ENCODE peak calls at places on chromosomes 16 and 17, in eight cellular contexts. One of them, this sample, is unnamed.

GRCh38 chr17:39928868-39929651 is 1.5 kb downstream of the LRRC3C start:
- DNase-seq in fibroblast of the aortic adventitia: peak
- DNase-seq in lower leg skin: no peak
- DNase-seq in ascending aorta: no peak
- DNase-seq in bronchial epithelial cell: peak
- DNase-seq in retinal pigment epithelial cell: peak
- DNase-seq in CD4-positive, alpha-beta T cell: no peak
- DNase-seq in body of pancreas: no peak
- DNase-seq in this sample: no peak

GRCh38 chr16:10441726-10442125 is 55.9 kb downstream of the ATF7IP2 start:
- DNase-seq in retinal pigment epithelial cell: no peak
- DNase-seq in CD4-positive, alpha-beta T cell: no peak
- DNase-seq in lower leg skin: no peak
- DNase-seq in ascending aorta: no peak
- DNase-seq in body of pancreas: no peak
- DNase-seq in fibroblast of the aortic adventitia: no peak
- DNase-seq in bronchial epithelial cell: no peak
- DNase-seq in this sample: no peak

GRCh38 chr17:75086496-75087181 is 1.1 kb upstream of the SLC16A5 start:
- DNase-seq in bronchial epithelial cell: no peak
- DNase-seq in retinal pigment epithelial cell: no peak
- DNase-seq in ascending aorta: no peak
- DNase-seq in body of pancreas: no peak
- DNase-seq in lower leg skin: no peak
- DNase-seq in fibroblast of the aortic adventitia: no peak
- DNase-seq in CD4-positive, alpha-beta T cell: no peak
- DNase-seq in this sample: no peak

GRCh38 chr17:46822388-46822921 is 4.0 kb upstream of the WNT3 start:
- DNase-seq in body of pancreas: peak
- DNase-seq in lower leg skin: no peak
- DNase-seq in bronchial epithelial cell: no peak
- DNase-seq in ascending aorta: no peak
- DNase-seq in retinal pigment epithelial cell: no peak
- DNase-seq in CD4-positive, alpha-beta T cell: no peak
- DNase-seq in fibroblast of the aortic adventitia: no peak
- DNase-seq in this sample: no peak

GRCh38 chr17:39051001-39051605 is 83.9 kb upstream of the FBXO47 start:
- DNase-seq in CD4-positive, alpha-beta T cell: no peak
- DNase-seq in fibroblast of the aortic adventitia: no peak
- DNase-seq in retinal pigment epithelial cell: no peak
- DNase-seq in body of pancreas: no peak
- DNase-seq in ascending aorta: peak
- DNase-seq in lower leg skin: no peak
- DNase-seq in bronchial epithelial cell: no peak
- DNase-seq in this sample: no peak

GRCh38 chr17:21360048-21360447 is 16.1 kb upstream of the KCNJ12 start:
- DNase-seq in fibroblast of the aortic adventitia: no peak
- DNase-seq in ascending aorta: no peak
- DNase-seq in body of pancreas: no peak
- DNase-seq in bronchial epithelial cell: no peak
- DNase-seq in lower leg skin: no peak
- DNase-seq in CD4-positive, alpha-beta T cell: no peak
- DNase-seq in retinal pigment epithelial cell: no peak
- DNase-seq in this sample: no peak

GRCh38 chr17:72476575-72476986 is 355.8 kb downstream of the SOX9 start:
- DNase-seq in CD4-positive, alpha-beta T cell: no peak
- DNase-seq in body of pancreas: no peak
- DNase-seq in lower leg skin: no peak
- DNase-seq in fibroblast of the aortic adventitia: no peak
- DNase-seq in bronchial epithelial cell: no peak
- DNase-seq in ascending aorta: no peak
- DNase-seq in retinal pigment epithelial cell: no peak
- DNase-seq in this sample: no peak

GRCh38 chr17:75689441-75689873 is 22.3 kb downstream of the SAP30BP start:
- DNase-seq in ascending aorta: no peak
- DNase-seq in fibroblast of the aortic adventitia: no peak
- DNase-seq in CD4-positive, alpha-beta T cell: peak
- DNase-seq in body of pancreas: no peak
- DNase-seq in bronchial epithelial cell: peak
- DNase-seq in retinal pigment epithelial cell: no peak
- DNase-seq in lower leg skin: no peak
- DNase-seq in this sample: no peak

GRCh38 chr17:67289174-67289876 is 44.3 kb upstream of the HELZ start:
- DNase-seq in retinal pigment epithelial cell: peak
- DNase-seq in body of pancreas: peak
- DNase-seq in bronchial epithelial cell: no peak
- DNase-seq in CD4-positive, alpha-beta T cell: no peak
- DNase-seq in lower leg skin: peak
- DNase-seq in fibroblast of the aortic adventitia: peak
- DNase-seq in ascending aorta: peak
- DNase-seq in this sample: no peak

GRCh38 chr16:19114359-19115147 is 789 bp downstream of the ITPRIPL2 start:
- DNase-seq in fibroblast of the aortic adventitia: peak
- DNase-seq in body of pancreas: peak
- DNase-seq in retinal pigment epithelial cell: no peak
- DNase-seq in CD4-positive, alpha-beta T cell: no peak
- DNase-seq in ascending aorta: peak
- DNase-seq in bronchial epithelial cell: peak
- DNase-seq in lower leg skin: peak
- DNase-seq in this sample: peak

GRCh38 chr16:86824751-86825310 is 246.5 kb downstream of the FOXL1 start:
- DNase-seq in fibroblast of the aortic adventitia: no peak
- DNase-seq in CD4-positive, alpha-beta T cell: no peak
- DNase-seq in ascending aorta: no peak
- DNase-seq in bronchial epithelial cell: peak
- DNase-seq in retinal pigment epithelial cell: peak
- DNase-seq in lower leg skin: no peak
- DNase-seq in body of pancreas: no peak
- DNase-seq in this sample: no peak

GRCh38 chr17:19785854-19786253 is 37.8 kb upstream of the ALDH3A1 start:
- DNase-seq in bronchial epithelial cell: no peak
- DNase-seq in lower leg skin: no peak
- DNase-seq in ascending aorta: no peak
- DNase-seq in body of pancreas: no peak
- DNase-seq in retinal pigment epithelial cell: no peak
- DNase-seq in fibroblast of the aortic adventitia: peak
- DNase-seq in CD4-positive, alpha-beta T cell: no peak
- DNase-seq in this sample: no peak

GRCh38 chr16:6726621-6727020 is 606.0 kb upstream of the RBFOX1 start:
- DNase-seq in bronchial epithelial cell: no peak
- DNase-seq in ascending aorta: no peak
- DNase-seq in lower leg skin: no peak
- DNase-seq in CD4-positive, alpha-beta T cell: no peak
- DNase-seq in body of pancreas: no peak
- DNase-seq in retinal pigment epithelial cell: no peak
- DNase-seq in fibroblast of the aortic adventitia: no peak
- DNase-seq in this sample: no peak

GRCh38 chr17:68718924-68719323 is 117.8 kb upstream of the FAM20A start:
- DNase-seq in CD4-positive, alpha-beta T cell: no peak
- DNase-seq in bronchial epithelial cell: no peak
- DNase-seq in ascending aorta: no peak
- DNase-seq in lower leg skin: no peak
- DNase-seq in body of pancreas: no peak
- DNase-seq in retinal pigment epithelial cell: no peak
- DNase-seq in fibroblast of the aortic adventitia: no peak
- DNase-seq in this sample: no peak

GRCh38 chr17:37701424-37702020 is 43.3 kb downstream of the HNF1B start:
- DNase-seq in ascending aorta: no peak
- DNase-seq in retinal pigment epithelial cell: no peak
- DNase-seq in fibroblast of the aortic adventitia: peak
- DNase-seq in bronchial epithelial cell: peak
- DNase-seq in body of pancreas: peak
- DNase-seq in CD4-positive, alpha-beta T cell: peak
- DNase-seq in lower leg skin: no peak
- DNase-seq in this sample: no peak

GRCh38 chr16:68235105-68235881 is 634 bp downstream of the ESRP2 start:
- DNase-seq in ascending aorta: peak
- DNase-seq in lower leg skin: no peak
- DNase-seq in retinal pigment epithelial cell: no peak
- DNase-seq in bronchial epithelial cell: peak
- DNase-seq in fibroblast of the aortic adventitia: no peak
- DNase-seq in CD4-positive, alpha-beta T cell: no peak
- DNase-seq in body of pancreas: peak
- DNase-seq in this sample: peak

GRCh38 chr16:47110939-47111338 is 32.8 kb downstream of the NETO2 start:
- DNase-seq in lower leg skin: no peak
- DNase-seq in CD4-positive, alpha-beta T cell: no peak
- DNase-seq in body of pancreas: no peak
- DNase-seq in ascending aorta: no peak
- DNase-seq in fibroblast of the aortic adventitia: no peak
- DNase-seq in retinal pigment epithelial cell: no peak
- DNase-seq in bronchial epithelial cell: no peak
- DNase-seq in this sample: no peak
- TF ChIP-seq CTCF in lower leg skin: no peak
- TF ChIP-seq CTCF in CD4-positive, alpha-beta T cell: no peak
- TF ChIP-seq CTCF in body of pancreas: no peak
- TF ChIP-seq CTCF in ascending aorta: no peak
- TF ChIP-seq CTCF in fibroblast of the aortic adventitia: no peak
- TF ChIP-seq CTCF in retinal pigment epithelial cell: no peak
- TF ChIP-seq CTCF in bronchial epithelial cell: no peak
- TF ChIP-seq CTCF in this sample: peak

DNA sequence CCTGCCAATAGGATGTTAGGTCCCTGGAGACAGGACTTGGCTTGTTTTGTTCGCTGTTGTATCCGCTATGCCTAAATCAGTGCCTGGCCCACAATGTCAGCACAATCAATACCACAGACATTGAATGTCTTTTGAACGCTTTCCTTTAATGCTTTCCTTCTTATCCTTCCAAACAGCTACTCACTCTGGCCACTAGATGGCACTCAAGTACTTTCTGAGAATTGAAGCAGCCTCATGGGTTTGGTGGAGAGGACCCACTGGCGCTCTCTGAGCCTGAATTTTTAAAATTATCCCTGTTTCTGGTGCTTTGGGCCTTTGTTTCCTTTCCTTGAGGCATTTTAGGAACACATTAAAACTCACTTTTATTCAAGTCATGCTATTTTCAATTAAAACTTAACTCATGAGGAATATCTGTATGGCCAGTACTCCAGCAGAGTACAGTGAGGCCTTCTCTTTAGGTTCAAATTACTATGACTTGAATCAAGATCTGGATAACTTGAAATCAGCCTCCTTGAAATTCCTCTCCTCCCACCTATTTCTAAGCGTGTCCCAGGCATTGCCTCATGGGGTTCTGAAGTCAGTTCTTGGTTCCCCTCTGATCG is 3.2 kb upstream of the NLRP1 start:
- DNase-seq in bronchial epithelial cell: peak
- DNase-seq in lower leg skin: peak
- DNase-seq in fibroblast of the aortic adventitia: peak
- DNase-seq in retinal pigment epithelial cell: no peak
- DNase-seq in body of pancreas: peak
- DNase-seq in ascending aorta: peak
- DNase-seq in CD4-positive, alpha-beta T cell: no peak
- DNase-seq in this sample: no peak
- TF ChIP-seq CTCF in bronchial epithelial cell: peak
- TF ChIP-seq CTCF in lower leg skin: no peak
- TF ChIP-seq CTCF in fibroblast of the aortic adventitia: peak
- TF ChIP-seq CTCF in retinal pigment epithelial cell: peak
- TF ChIP-seq CTCF in body of pancreas: peak
- TF ChIP-seq CTCF in ascending aorta: peak
- TF ChIP-seq CTCF in CD4-positive, alpha-beta T cell: peak
- TF ChIP-seq CTCF in this sample: peak

GRCh38 chr16:23640959-23641765 is at the start of the genes DCTN5 and PALB2:
- DNase-seq in CD4-positive, alpha-beta T cell: peak
- DNase-seq in fibroblast of the aortic adventitia: peak
- DNase-seq in body of pancreas: peak
- DNase-seq in bronchial epithelial cell: peak
- DNase-seq in retinal pigment epithelial cell: peak
- DNase-seq in ascending aorta: peak
- DNase-seq in lower leg skin: peak
- DNase-seq in this sample: peak
- TF ChIP-seq CTCF in CD4-positive, alpha-beta T cell: no peak
- TF ChIP-seq CTCF in fibroblast of the aortic adventitia: no peak
- TF ChIP-seq CTCF in body of pancreas: no peak
- TF ChIP-seq CTCF in bronchial epithelial cell: no peak
- TF ChIP-seq CTCF in retinal pigment epithelial cell: no peak
- TF ChIP-seq CTCF in ascending aorta: no peak
- TF ChIP-seq CTCF in lower leg skin: no peak
- TF ChIP-seq CTCF in this sample: no peak

GRCh38 chr16:2150418-2151187 is 2.2 kb downstream of the RAB26 start:
- DNase-seq in body of pancreas: peak
- DNase-seq in fibroblast of the aortic adventitia: peak
- DNase-seq in CD4-positive, alpha-beta T cell: no peak
- DNase-seq in lower leg skin: no peak
- DNase-seq in ascending aorta: no peak
- DNase-seq in retinal pigment epithelial cell: no peak
- DNase-seq in bronchial epithelial cell: peak
- DNase-seq in this sample: no peak
- TF ChIP-seq CTCF in body of pancreas: no peak
- TF ChIP-seq CTCF in fibroblast of the aortic adventitia: no peak
- TF ChIP-seq CTCF in CD4-positive, alpha-beta T cell: no peak
- TF ChIP-seq CTCF in lower leg skin: no peak
- TF ChIP-seq CTCF in ascending aorta: no peak
- TF ChIP-seq CTCF in retinal pigment epithelial cell: peak
- TF ChIP-seq CTCF in bronchial epithelial cell: peak
- TF ChIP-seq CTCF in this sample: no peak